ENCODE peak calls at places on chromosomes 2 and 18, in nine cellular contexts. One of them, this sample, is unnamed.

GRCh38 chr2:94985636-94986035 is 39.9 kb upstream of the MAL start:
- DNase-seq in GM23248: no peak
- DNase-seq in right cardiac atrium: no peak
- DNase-seq in neural progenitor cell: no peak
- DNase-seq in LNCaP clone FGC: no peak
- DNase-seq in HT1080: no peak
- DNase-seq in non-pigmented ciliary epithelial cell: no peak
- DNase-seq in foreskin keratinocyte: no peak
- DNase-seq in NCI-H2081: no peak
- DNase-seq in this sample: no peak

GRCh38 chr18:7877609-7878008 is 310.5 kb downstream of the PTPRM start:
- DNase-seq in GM23248: no peak
- DNase-seq in right cardiac atrium: no peak
- DNase-seq in neural progenitor cell: no peak
- DNase-seq in LNCaP clone FGC: peak; percentile 85
- DNase-seq in HT1080: peak; percentile 12
- DNase-seq in non-pigmented ciliary epithelial cell: no peak
- DNase-seq in foreskin keratinocyte: no peak
- DNase-seq in NCI-H2081: no peak
- DNase-seq in this sample: no peak

GRCh38 chr2:75098856-75099255 is 100.5 kb downstream of the TACR1 start:
- DNase-seq in GM23248: peak; percentile 66
- DNase-seq in right cardiac atrium: no peak
- DNase-seq in neural progenitor cell: peak; percentile 62
- DNase-seq in LNCaP clone FGC: no peak
- DNase-seq in HT1080: peak; percentile 59
- DNase-seq in non-pigmented ciliary epithelial cell: no peak
- DNase-seq in foreskin keratinocyte: peak; percentile 1
- DNase-seq in NCI-H2081: no peak
- DNase-seq in this sample: no peak

GRCh38 chr18:46169464-46169941 is 65.3 kb downstream of the HAUS1 start:
- DNase-seq in GM23248: peak; percentile 84
- DNase-seq in right cardiac atrium: no peak
- DNase-seq in neural progenitor cell: no peak
- DNase-seq in LNCaP clone FGC: no peak
- DNase-seq in HT1080: peak; percentile 70
- DNase-seq in non-pigmented ciliary epithelial cell: no peak
- DNase-seq in foreskin keratinocyte: peak; percentile 61
- DNase-seq in NCI-H2081: no peak
- DNase-seq in this sample: no peak

GRCh38 chr2:56971383-56971974 is 787.7 kb downstream of the CCDC85A start:
- DNase-seq in GM23248: no peak
- DNase-seq in right cardiac atrium: no peak
- DNase-seq in neural progenitor cell: no peak
- DNase-seq in LNCaP clone FGC: peak; percentile 51
- DNase-seq in HT1080: no peak
- DNase-seq in non-pigmented ciliary epithelial cell: no peak
- DNase-seq in foreskin keratinocyte: no peak
- DNase-seq in NCI-H2081: no peak
- DNase-seq in this sample: no peak

GRCh38 chr2:32425719-32426141 is 68.9 kb downstream of the BIRC6 start:
- DNase-seq in GM23248: peak; percentile 65
- DNase-seq in right cardiac atrium: no peak
- DNase-seq in neural progenitor cell: no peak
- DNase-seq in LNCaP clone FGC: no peak
- DNase-seq in HT1080: no peak
- DNase-seq in non-pigmented ciliary epithelial cell: peak; percentile 34
- DNase-seq in foreskin keratinocyte: no peak
- DNase-seq in NCI-H2081: no peak
- DNase-seq in this sample: no peak

GRCh38 chr18:908631-909621 is 4.3 kb downstream of the ADCYAP1 start:
- DNase-seq in GM23248: peak; percentile 6
- DNase-seq in right cardiac atrium: no peak
- DNase-seq in neural progenitor cell: peak; percentile 73
- DNase-seq in LNCaP clone FGC: no peak
- DNase-seq in HT1080: no peak
- DNase-seq in non-pigmented ciliary epithelial cell: no peak
- DNase-seq in foreskin keratinocyte: no peak
- DNase-seq in NCI-H2081: peak; percentile 28
- DNase-seq in this sample: no peak

GRCh38 chr18:44803019-44803650 is 122.4 kb downstream of the SETBP1 start:
- DNase-seq in GM23248: peak; percentile 67
- DNase-seq in right cardiac atrium: no peak
- DNase-seq in neural progenitor cell: no peak
- DNase-seq in LNCaP clone FGC: peak; percentile 23
- DNase-seq in HT1080: no peak
- DNase-seq in non-pigmented ciliary epithelial cell: peak; percentile 63
- DNase-seq in foreskin keratinocyte: no peak
- DNase-seq in NCI-H2081: peak; percentile 19
- DNase-seq in this sample: no peak

GRCh38 chr2:85865539-85866164 is 23.1 kb downstream of the ST3GAL5 start:
- DNase-seq in GM23248: peak; percentile 23
- DNase-seq in right cardiac atrium: no peak
- DNase-seq in neural progenitor cell: no peak
- DNase-seq in LNCaP clone FGC: no peak
- DNase-seq in HT1080: peak; percentile 10
- DNase-seq in non-pigmented ciliary epithelial cell: no peak
- DNase-seq in foreskin keratinocyte: peak; percentile 6
- DNase-seq in NCI-H2081: no peak
- DNase-seq in this sample: no peak

GRCh38 chr2:109355192-109355843 is 226.3 kb downstream of the SH3RF3 start:
- DNase-seq in GM23248: no peak
- DNase-seq in right cardiac atrium: no peak
- DNase-seq in neural progenitor cell: no peak
- DNase-seq in LNCaP clone FGC: no peak
- DNase-seq in HT1080: no peak
- DNase-seq in non-pigmented ciliary epithelial cell: no peak
- DNase-seq in foreskin keratinocyte: no peak
- DNase-seq in NCI-H2081: no peak
- DNase-seq in this sample: no peak

GRCh38 chr18:58402951-58403702 is 225.8 kb downstream of the ALPK2 start:
- DNase-seq in GM23248: no peak
- DNase-seq in right cardiac atrium: no peak
- DNase-seq in neural progenitor cell: peak; percentile 19
- DNase-seq in LNCaP clone FGC: no peak
- DNase-seq in HT1080: no peak
- DNase-seq in non-pigmented ciliary epithelial cell: no peak
- DNase-seq in foreskin keratinocyte: no peak
- DNase-seq in NCI-H2081: no peak
- DNase-seq in this sample: no peak

GRCh38 chr2:38592951-38593350 is 9.8 kb downstream of the HNRNPLL start:
- DNase-seq in GM23248: peak; percentile 50
- DNase-seq in right cardiac atrium: no peak
- DNase-seq in neural progenitor cell: no peak
- DNase-seq in LNCaP clone FGC: no peak
- DNase-seq in HT1080: peak; percentile 66
- DNase-seq in non-pigmented ciliary epithelial cell: no peak
- DNase-seq in foreskin keratinocyte: no peak
- DNase-seq in NCI-H2081: no peak
- DNase-seq in this sample: no peak

GRCh38 chr2:241230435-241230834 is 42.0 kb downstream of the ANO7 start:
- DNase-seq in GM23248: no peak
- DNase-seq in right cardiac atrium: peak; percentile 9
- DNase-seq in neural progenitor cell: no peak
- DNase-seq in LNCaP clone FGC: no peak
- DNase-seq in HT1080: no peak
- DNase-seq in non-pigmented ciliary epithelial cell: no peak
- DNase-seq in foreskin keratinocyte: no peak
- DNase-seq in NCI-H2081: no peak
- DNase-seq in this sample: no peak

GRCh38 chr2:240846881-240847601 is 21.6 kb upstream of the AGXT start:
- DNase-seq in GM23248: no peak
- DNase-seq in right cardiac atrium: no peak
- DNase-seq in neural progenitor cell: no peak
- DNase-seq in LNCaP clone FGC: no peak
- DNase-seq in HT1080: no peak
- DNase-seq in non-pigmented ciliary epithelial cell: no peak
- DNase-seq in foreskin keratinocyte: no peak
- DNase-seq in NCI-H2081: no peak
- DNase-seq in this sample: no peak

GRCh38 chr2:217723981-217724380 is 278.8 kb downstream of the TNS1 start:
- DNase-seq in GM23248: no peak
- DNase-seq in right cardiac atrium: no peak
- DNase-seq in neural progenitor cell: no peak
- DNase-seq in LNCaP clone FGC: no peak
- DNase-seq in HT1080: no peak
- DNase-seq in non-pigmented ciliary epithelial cell: no peak
- DNase-seq in foreskin keratinocyte: no peak
- DNase-seq in NCI-H2081: no peak
- DNase-seq in this sample: no peak

GRCh38 chr2:95012881-95013550 is 12.5 kb upstream of the MAL start:
- DNase-seq in GM23248: peak; percentile 65
- DNase-seq in right cardiac atrium: no peak
- DNase-seq in neural progenitor cell: no peak
- DNase-seq in LNCaP clone FGC: no peak
- DNase-seq in HT1080: no peak
- DNase-seq in non-pigmented ciliary epithelial cell: no peak
- DNase-seq in foreskin keratinocyte: peak; percentile 22
- DNase-seq in NCI-H2081: no peak
- DNase-seq in this sample: no peak

GRCh38 chr2:58503909-58504308 is 262.8 kb upstream of the FANCL start:
- DNase-seq in GM23248: no peak
- DNase-seq in right cardiac atrium: no peak
- DNase-seq in neural progenitor cell: no peak
- DNase-seq in LNCaP clone FGC: no peak
- DNase-seq in HT1080: no peak
- DNase-seq in non-pigmented ciliary epithelial cell: no peak
- DNase-seq in foreskin keratinocyte: no peak
- DNase-seq in NCI-H2081: no peak
- DNase-seq in this sample: no peak

GRCh38 chr2:47008381-47009280 is 93.0 kb upstream of the MCFD2 start:
- DNase-seq in GM23248: peak; percentile 42
- DNase-seq in right cardiac atrium: peak; percentile 53
- DNase-seq in neural progenitor cell: peak; percentile 73
- DNase-seq in LNCaP clone FGC: peak; percentile 28
- DNase-seq in HT1080: no peak
- DNase-seq in non-pigmented ciliary epithelial cell: no peak
- DNase-seq in foreskin keratinocyte: no peak
- DNase-seq in NCI-H2081: peak; percentile 21
- DNase-seq in this sample: no peak

GRCh38 chr2:209473930-209474419 is 50.1 kb downstream of the MAP2 start:
- DNase-seq in GM23248: peak; percentile 91
- DNase-seq in right cardiac atrium: no peak
- DNase-seq in neural progenitor cell: no peak
- DNase-seq in LNCaP clone FGC: no peak
- DNase-seq in HT1080: peak; percentile 89
- DNase-seq in non-pigmented ciliary epithelial cell: peak; percentile 89
- DNase-seq in foreskin keratinocyte: peak; percentile 87
- DNase-seq in NCI-H2081: no peak
- DNase-seq in this sample: no peak

GRCh38 chr2:143397886-143398614 is 268.8 kb downstream of the ARHGAP15 start:
- DNase-seq in GM23248: peak; percentile 60
- DNase-seq in right cardiac atrium: no peak
- DNase-seq in neural progenitor cell: no peak
- DNase-seq in LNCaP clone FGC: no peak
- DNase-seq in HT1080: peak; percentile 49
- DNase-seq in non-pigmented ciliary epithelial cell: peak; percentile 32
- DNase-seq in foreskin keratinocyte: peak; percentile 48
- DNase-seq in NCI-H2081: no peak
- DNase-seq in this sample: no peak

GRCh38 chr2:9675369-9676351 is 44.9 kb upstream of the YWHAQ start:
- DNase-seq in GM23248: peak; percentile 97
- DNase-seq in right cardiac atrium: no peak
- DNase-seq in neural progenitor cell: peak; percentile 55
- DNase-seq in LNCaP clone FGC: no peak
- DNase-seq in HT1080: peak; percentile 97
- DNase-seq in non-pigmented ciliary epithelial cell: peak; percentile 89
- DNase-seq in foreskin keratinocyte: peak; percentile 90
- DNase-seq in NCI-H2081: no peak
- DNase-seq in this sample: no peak

GRCh38 chr2:239958366-239958765 is 66.8 kb downstream of the NDUFA10 start:
- DNase-seq in GM23248: no peak
- DNase-seq in right cardiac atrium: no peak
- DNase-seq in neural progenitor cell: no peak
- DNase-seq in LNCaP clone FGC: no peak
- DNase-seq in HT1080: no peak
- DNase-seq in non-pigmented ciliary epithelial cell: no peak
- DNase-seq in foreskin keratinocyte: no peak
- DNase-seq in NCI-H2081: no peak
- DNase-seq in this sample: no peak

GRCh38 chr2:69163109-69163508 is 150.1 kb downstream of the ANTXR1 start:
- DNase-seq in GM23248: peak; percentile 93
- DNase-seq in right cardiac atrium: no peak
- DNase-seq in neural progenitor cell: no peak
- DNase-seq in LNCaP clone FGC: no peak
- DNase-seq in HT1080: peak; percentile 89
- DNase-seq in non-pigmented ciliary epithelial cell: peak; percentile 91
- DNase-seq in foreskin keratinocyte: peak; percentile 80
- DNase-seq in NCI-H2081: no peak
- DNase-seq in this sample: no peak

GRCh38 chr2:37365669-37366068 is 21.2 kb downstream of the QPCT start:
- DNase-seq in GM23248: peak; percentile 48
- DNase-seq in right cardiac atrium: no peak
- DNase-seq in neural progenitor cell: no peak
- DNase-seq in LNCaP clone FGC: no peak
- DNase-seq in HT1080: peak; percentile 80
- DNase-seq in non-pigmented ciliary epithelial cell: no peak
- DNase-seq in foreskin keratinocyte: no peak
- DNase-seq in NCI-H2081: no peak
- DNase-seq in this sample: no peak

GRCh38 chr2:239593965-239594771 is 193.3 kb upstream of the HDAC4 start:
- DNase-seq in GM23248: no peak
- DNase-seq in right cardiac atrium: no peak
- DNase-seq in neural progenitor cell: no peak
- DNase-seq in LNCaP clone FGC: no peak
- DNase-seq in HT1080: no peak
- DNase-seq in non-pigmented ciliary epithelial cell: no peak
- DNase-seq in foreskin keratinocyte: no peak
- DNase-seq in NCI-H2081: no peak
- DNase-seq in this sample: peak; percentile 10

GRCh38 chr18:44594779-44595467 is 85.8 kb upstream of the SETBP1 start:
- DNase-seq in GM23248: peak; percentile 90
- DNase-seq in right cardiac atrium: no peak
- DNase-seq in neural progenitor cell: no peak
- DNase-seq in LNCaP clone FGC: no peak
- DNase-seq in HT1080: peak; percentile 63
- DNase-seq in non-pigmented ciliary epithelial cell: no peak
- DNase-seq in foreskin keratinocyte: peak; percentile 57
- DNase-seq in NCI-H2081: no peak
- DNase-seq in this sample: no peak

GRCh38 chr2:136058262-136058661 is 59.7 kb downstream of the CXCR4 start:
- DNase-seq in GM23248: no peak
- DNase-seq in right cardiac atrium: no peak
- DNase-seq in neural progenitor cell: peak; percentile 9
- DNase-seq in LNCaP clone FGC: no peak
- DNase-seq in HT1080: no peak
- DNase-seq in non-pigmented ciliary epithelial cell: no peak
- DNase-seq in foreskin keratinocyte: no peak
- DNase-seq in NCI-H2081: no peak
- DNase-seq in this sample: no peak